ENCODE peak calls at places on chromosomes 7 and 10, in four cellular contexts. C is K562, D is HepG2, S is H1. N is an unnamed sample. For H3K79me2, the result is how much of the 10 kb centered on the place peaks cover.

GRCh38 chr7:30743371-30744074 is 8.4 kb upstream of the INMT start:
- DNase-seq in C (peak), S (no peak), D (no peak), N (no peak)

GRCh38 chr7:92904292-92905131 is 68.1 kb upstream of the CDK6 start:
- DNase-seq in S (no peak), C (peak), D (peak), N (peak)

GRCh38 chr7:138212314-138212713 is 136.1 kb downstream of the AKR1D1 start:
- DNase-seq in D (peak), C (no peak), S (no peak), N (no peak)

GRCh38 chr10:84293574-84294016 is 34.8 kb upstream of the CCSER2 start:
- DNase-seq in S (no peak), D (no peak), C (peak), N (no peak)

GRCh38 chr7:3083350-3083749 is 39.7 kb upstream of the CARD11 start:
- DNase-seq in C (no peak), S (no peak), D (no peak), N (no peak)

GRCh38 chr7:38369816-38370493 is 96.5 kb upstream of the TARP start:
- DNase-seq in S (peak), C (peak), D (peak), N (peak)

GRCh38 chr10:93061594-93062498 is 1.2 kb downstream of the CYP26C1 start:
- DNase-seq in C (no peak), D (no peak), S (no peak), N (peak)

GRCh38 chr10:46524471-46525176 is 31.8 kb downstream of the GPRIN2 start:
- DNase-seq in D (no peak), S (no peak), C (no peak), N (no peak)

GRCh38 chr10:10873915-10874314 is 143.8 kb upstream of the CELF2 start:
- DNase-seq in S (no peak), C (no peak), D (no peak), N (no peak)

GRCh38 chr10:2119316-2119715 is 382.0 kb upstream of the ADARB2 start:
- DNase-seq in C (no peak), S (no peak), D (no peak), N (no peak)

GRCh38 chr7:2996141-2996540 is 47.5 kb downstream of the CARD11 start:
- DNase-seq in C (no peak), D (no peak), S (no peak), N (no peak)

GRCh38 chr10:5684971-5685763 is 529 bp downstream of the TASOR2 start:
- DNase-seq in D (peak), C (peak), S (peak), N (peak)

GRCh38 chr7:100893910-100894763 is 1.6 kb downstream of the ACHE start:
- DNase-seq in S (no peak), C (no peak), D (no peak), N (peak)

GRCh38 chr10:68899186-68899745 is 1.8 kb upstream of the DDX50 start:
- DNase-seq in S (no peak), C (no peak), D (no peak), N (no peak)

GRCh38 chr10:110174201-110174600 is 33.2 kb upstream of the MXI1 start:
- DNase-seq in C (no peak), S (peak), D (no peak), N (no peak)

GRCh38 chr7:10237306-10237705 is 736.4 kb upstream of the PHF14 start:
- DNase-seq in S (no peak), D (peak), C (no peak), N (no peak)

GRCh38 chr7:64871761-64872160 is 31.3 kb upstream of the ZNF273 start:
- DNase-seq in C (no peak), D (no peak), S (no peak), N (no peak)

GRCh38 chr10:23343591-23344225 is 889 bp downstream of the C10orf67 start:
- DNase-seq in S (peak), D (no peak), C (peak), N (peak)

GRCh38 chr7:128758553-128758952 is 17.0 kb downstream of the OPN1SW start:
- DNase-seq in C (no peak), S (no peak), D (no peak), N (no peak)

GRCh38 chr7:128755075-128755474 is 15.9 kb downstream of the CALU start:
- DNase-seq in D (no peak), S (no peak), C (no peak), N (no peak)

GRCh38 chr7:128755816-128756476 is 16.8 kb downstream of the CALU start:
- DNase-seq in S (no peak), D (no peak), C (no peak), N (no peak)

GRCh38 chr7:128759274-128759673 is 16.3 kb downstream of the OPN1SW start:
- DNase-seq in D (no peak), C (no peak), S (no peak), N (no peak)

DNA sequence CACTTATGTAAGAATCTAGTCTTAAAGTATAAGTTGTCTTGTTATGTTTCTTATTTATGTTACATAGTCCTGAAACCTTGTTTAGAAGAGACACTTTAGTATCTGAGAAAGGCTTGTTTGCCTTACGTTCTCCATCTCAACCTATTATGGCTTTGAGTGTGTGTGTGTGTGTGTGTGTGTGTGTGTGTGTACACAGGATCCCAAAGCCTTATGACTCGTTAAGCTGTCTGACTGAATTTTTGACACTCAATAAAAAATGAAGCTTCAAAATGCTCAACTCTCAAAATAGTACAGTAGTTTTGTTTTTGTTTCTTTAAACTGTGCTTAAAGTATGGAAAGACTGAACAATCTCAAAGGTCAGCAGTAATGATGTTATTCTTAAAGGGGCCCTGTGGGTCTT is 18.0 kb downstream of the CALU start:
- DNase-seq in C (no peak), D (no peak), S (no peak), N (no peak)
- H3K79me2 ChIP-seq in C (under half), D (under half), S (under half), N (under half)

GRCh38 chr7:41183741-41184140 is 519.1 kb downstream of the INHBA start:
- DNase-seq in C (no peak), S (no peak), D (no peak), N (no peak)

GRCh38 chr7:41185851-41186250 is 517.0 kb downstream of the INHBA start:
- DNase-seq in S (no peak), C (no peak), D (no peak), N (no peak)

GRCh38 chr7:41188163-41189130 is 514.4 kb downstream of the INHBA start:
- DNase-seq in D (no peak), S (no peak), C (no peak), N (peak)

GRCh38 chr7:41187322-41187721 is 515.6 kb downstream of the INHBA start:
- DNase-seq in D (no peak), S (no peak), C (no peak), N (no peak)

DNA sequence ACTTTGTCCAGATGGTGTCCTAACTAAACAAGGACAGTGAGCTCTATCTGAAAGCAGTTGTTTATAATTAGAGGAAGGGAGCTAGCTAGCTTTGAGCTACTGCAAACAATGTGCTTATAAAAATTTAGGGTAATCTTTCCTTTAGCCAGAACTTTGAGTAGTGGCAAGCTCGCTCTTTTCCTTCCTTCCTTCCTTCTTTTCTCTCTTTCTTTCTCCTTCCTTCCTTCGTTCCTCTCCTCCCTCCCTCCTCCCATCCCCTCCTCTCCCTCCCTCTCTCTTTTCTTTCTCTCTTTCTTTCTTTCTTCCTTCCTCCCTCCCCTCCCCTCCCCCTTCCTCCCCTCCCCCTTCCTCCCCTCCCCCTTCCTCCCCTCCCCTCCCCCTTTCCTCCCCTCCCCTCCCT is 520.1 kb downstream of the INHBA start:
- DNase-seq in S (no peak), C (no peak), D (no peak), N (no peak)
- TF ChIP-seq CTCF in S (no peak), C (no peak), D (no peak), N (no peak)

GRCh38 chr10:121694966-121695340 is 96.7 kb upstream of the FGFR2 start:
- DNase-seq in C (no peak), D (no peak), S (no peak), N (no peak)

GRCh38 chr10:121695731-121696464 is 97.7 kb upstream of the FGFR2 start:
- DNase-seq in C (no peak), S (no peak), D (peak), N (no peak)

GRCh38 chr10:121698336-121698735 is 100.1 kb upstream of the FGFR2 start:
- DNase-seq in C (no peak), S (no peak), D (no peak), N (no peak)

GRCh38 chr10:121698902-121699301 is 100.7 kb upstream of the FGFR2 start:
- DNase-seq in S (no peak), C (no peak), D (no peak), N (no peak)

DNA sequence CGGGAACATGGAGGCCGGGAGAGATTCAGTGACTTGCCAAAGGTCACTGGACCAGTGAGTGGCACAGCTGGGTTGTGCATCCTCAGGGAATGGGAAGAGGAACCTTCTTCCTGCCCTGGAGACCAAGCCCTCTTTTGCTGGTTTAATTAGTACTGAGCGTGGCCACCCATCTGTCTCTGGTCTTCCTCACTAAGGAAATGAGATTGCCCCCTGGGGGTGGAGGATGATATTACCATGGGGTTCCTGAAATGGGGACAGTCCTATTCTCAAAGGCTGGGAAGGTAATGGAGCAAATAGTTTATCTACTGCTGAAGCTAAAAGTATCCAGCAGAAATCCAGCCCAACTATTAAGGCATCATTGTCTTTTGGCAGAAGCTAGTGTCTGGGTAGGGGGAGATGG is 98.6 kb upstream of the FGFR2 start:
- DNase-seq in D (peak), C (peak), S (peak), N (peak)
- TF ChIP-seq CREB1 in D (no peak), C (no peak), S (no peak), N (no peak)

DNA sequence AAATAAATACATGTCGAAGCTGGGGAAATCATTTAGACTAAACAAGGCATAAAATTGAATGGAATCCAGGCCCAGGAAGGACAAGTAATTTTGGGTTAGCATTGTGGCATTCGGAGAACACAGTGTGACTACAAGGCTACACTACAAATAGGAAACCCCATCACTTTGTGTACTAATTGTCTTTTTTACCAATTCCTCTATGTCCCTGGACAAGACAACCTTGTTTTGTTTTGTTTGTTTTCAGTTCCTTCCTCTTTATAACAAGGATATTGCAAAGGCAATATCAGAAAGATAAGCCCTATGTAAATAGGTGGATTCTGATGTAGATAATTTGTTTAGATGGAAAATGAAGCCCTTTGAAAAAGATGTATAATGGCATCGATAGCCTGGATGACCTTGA is 215.9 kb upstream of the MKLN1 start:
- DNase-seq in C (no peak), D (no peak), S (no peak), N (no peak)
- H3K79me2 ChIP-seq in C (under half), D (under half), S (under half), N (under half)

GRCh38 chr10:123245264-123245663 is 91.1 kb downstream of the BUB3 start:
- DNase-seq in D (no peak), C (no peak), S (no peak), N (peak)
- TF ChIP-seq CTCF in D (no peak), C (no peak), S (no peak), N (peak)

GRCh38 chr7:152709307-152710133 is 33.6 kb upstream of the XRCC2 start:
- DNase-seq in D (no peak), S (no peak), C (peak), N (no peak)
- TF ChIP-seq CREB1 in D (peak), S (peak), C (peak), N (no peak)

DNA sequence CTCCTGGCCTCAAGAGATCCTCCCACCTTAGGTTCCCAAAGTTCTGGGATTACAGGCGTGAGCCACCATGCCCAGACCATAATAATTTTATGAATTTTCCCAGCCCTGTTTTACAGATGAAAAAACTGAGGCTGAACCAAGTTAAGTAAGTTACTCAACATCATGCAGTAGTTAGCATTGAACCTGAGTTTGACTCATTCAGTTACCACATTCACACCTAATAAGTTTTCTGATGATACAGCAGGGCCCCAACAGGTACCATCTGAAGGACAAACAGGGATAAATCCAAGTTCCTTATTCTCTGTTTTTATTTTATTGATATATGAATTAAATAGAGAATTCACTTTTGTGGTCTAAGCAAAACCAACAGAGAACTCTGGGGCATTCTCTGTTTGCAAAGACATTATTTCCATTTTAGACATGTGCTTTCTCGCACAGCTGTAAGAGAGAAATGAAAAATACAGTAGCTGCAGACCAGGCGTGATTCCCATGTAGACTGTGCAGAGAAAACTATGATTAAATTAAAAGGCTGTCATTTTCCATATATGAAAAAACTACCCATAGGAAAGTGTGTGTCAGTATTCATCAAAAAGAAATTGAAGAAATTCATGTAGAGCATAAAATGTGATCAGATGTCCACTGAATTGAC is 26.6 kb downstream of the APBB1IP start:
- DNase-seq in S (no peak), D (no peak), C (no peak), N (no peak)
- H3K79me2 ChIP-seq in S (under half), D (under half), C (under half), N (under half)

DNA sequence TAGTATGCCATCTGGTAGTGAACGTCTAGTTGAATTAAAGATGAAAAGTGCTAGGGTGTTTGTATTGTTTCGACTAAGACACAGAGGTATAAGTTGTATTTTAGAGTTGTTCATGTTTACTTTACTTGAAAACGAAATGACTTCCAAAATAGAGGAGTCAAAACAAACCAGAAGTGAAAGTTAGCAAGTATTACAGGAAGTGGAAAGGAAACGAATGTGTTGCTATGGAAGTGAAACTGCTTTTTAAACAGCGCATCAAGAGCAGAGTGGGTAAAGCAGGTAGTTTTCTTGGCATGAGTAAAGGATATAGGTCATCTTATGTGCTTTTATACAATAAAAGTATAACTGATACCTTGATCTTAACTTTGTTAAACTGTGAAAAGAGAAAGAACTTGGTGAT is 20.0 kb upstream of the GALNTL5 start:
- DNase-seq in C (no peak), D (no peak), S (no peak), N (no peak)
- TF ChIP-seq CTCF in C (no peak), D (no peak), S (no peak), N (no peak)